ENCODE peak calls at places on chromosome 20, in four cellular contexts. D is CD4-positive, alpha-beta memory T cell; K is DMS79; F is foreskin keratinocyte. A is an unnamed sample.

GRCh38 chr20:2402271-2402980 is 21.7 kb downstream of the TGM6 start:
- DNase-seq in D (no peak), K (no peak), F (peak), A (peak)

GRCh38 chr20:29448806-29449470 is 1808.5 kb upstream of the DEFB115 start:
- DNase-seq in D (no peak), K (no peak), F (no peak), A (no peak)

GRCh38 chr20:59042151-59042795 is at the start of gene PRELID3B:
- DNase-seq in D (no peak), K (no peak), F (peak), A (peak)

GRCh38 chr20:24149175-24149574 is 160.6 kb upstream of the GGTLC1 start:
- DNase-seq in D (no peak), K (no peak), F (no peak), A (no peak)

GRCh38 chr20:25290646-25291431 is 43.0 kb downstream of the PYGB start:
- DNase-seq in D (no peak), K (no peak), F (no peak), A (no peak)

GRCh38 chr20:63755933-63756647 is 16.5 kb downstream of the SLC2A4RG start:
- DNase-seq in D (no peak), K (no peak), F (no peak), A (no peak)

GRCh38 chr20:2340823-2341222 is 39.9 kb upstream of the TGM6 start:
- DNase-seq in D (no peak), K (no peak), F (no peak), A (no peak)

GRCh38 chr20:63361507-63362425 is 617 bp upstream of the CHRNA4 start:
- DNase-seq in D (no peak), K (peak), F (no peak), A (no peak)

GRCh38 chr20:49937023-49937929 is 1.1 kb downstream of the RNF114 start:
- DNase-seq in D (no peak), K (no peak), F (no peak), A (no peak)

GRCh38 chr20:34834459-34834893 is 9.0 kb upstream of the NCOA6 start:
- DNase-seq in D (peak), K (peak), F (no peak), A (peak)

GRCh38 chr20:52760791-52761190 is 211.4 kb upstream of the TSHZ2 start:
- DNase-seq in D (no peak), K (no peak), F (no peak), A (no peak)

GRCh38 chr20:6426287-6426891 is 303.6 kb upstream of the FERMT1 start:
- DNase-seq in D (no peak), K (no peak), F (no peak), A (no peak)

GRCh38 chr20:38450412-38450975 is 15.4 kb upstream of the SNHG17 start:
- DNase-seq in D (no peak), K (no peak), F (no peak), A (no peak)

GRCh38 chr20:58308290-58308679 is 1.2 kb upstream of the RAB22A start:
- DNase-seq in D (peak), K (no peak), F (no peak), A (no peak)

GRCh38 chr20:32164984-32165735 is 42.4 kb downstream of the PLAGL2 start:
- DNase-seq in D (no peak), K (no peak), F (no peak), A (no peak)

GRCh38 chr20:44211177-44212039 is 837 bp upstream of the OSER1 start:
- DNase-seq in D (no peak), K (no peak), F (no peak), A (peak)

GRCh38 chr20:63501818-63502670 is 3.2 kb upstream of the EEF1A2 start:
- DNase-seq in D (no peak), K (peak), F (no peak), A (peak)

GRCh38 chr20:32333181-32333987 is 24.7 kb upstream of the ASXL1 start:
- DNase-seq in D (no peak), K (no peak), F (no peak), A (no peak)

GRCh38 chr20:36320261-36320897 is 14.2 kb downstream of the DLGAP4 start:
- DNase-seq in D (no peak), K (no peak), F (no peak), A (no peak)

GRCh38 chr20:62142252-62143117 is 709 bp downstream of the PSMA7 start:
- DNase-seq in D (no peak), K (no peak), F (no peak), A (no peak)

GRCh38 chr20:63205896-63206295 is 10.0 kb downstream of the YTHDF1 start:
- DNase-seq in D (no peak), K (no peak), F (no peak), A (no peak)

GRCh38 chr20:40945754-40946451 is 82.7 kb upstream of the TOP1 start:
- DNase-seq in D (no peak), K (no peak), F (no peak), A (peak)

GRCh38 chr20:58712116-58712822 is 19.7 kb downstream of the NPEPL1 start:
- DNase-seq in D (no peak), K (no peak), F (no peak), A (no peak)

GRCh38 chr20:61973515-61974356 is 91.9 kb downstream of the TAF4 start:
- DNase-seq in D (no peak), K (no peak), F (no peak), A (no peak)

GRCh38 chr20:12638633-12639360 is 370.0 kb upstream of the SPTLC3 start:
- DNase-seq in D (no peak), K (peak), F (no peak), A (no peak)

GRCh38 chr20:47243906-47244305 is 112.6 kb downstream of the ZMYND8 start:
- DNase-seq in D (no peak), K (no peak), F (no peak), A (no peak)

GRCh38 chr20:15058836-15059235 is 721.4 kb upstream of the FLRT3 start:
- DNase-seq in D (no peak), K (no peak), F (no peak), A (no peak)

GRCh38 chr20:23596856-23597255 is 8.9 kb downstream of the CST9 start:
- DNase-seq in D (no peak), K (no peak), F (no peak), A (peak)

GRCh38 chr20:856361-856775 is 22.9 kb downstream of the FAM110A start:
- DNase-seq in D (peak), K (no peak), F (peak), A (peak)

GRCh38 chr20:44970243-44970757 is 4.0 kb downstream of the STK4 start:
- DNase-seq in D (peak), K (no peak), F (no peak), A (no peak)

GRCh38 chr20:50054626-50055511 is 58.1 kb downstream of the UBE2V1 start:
- DNase-seq in D (no peak), K (no peak), F (no peak), A (peak)